ENCODE peak calls at places on chromosomes 13 and 19, in eight cellular contexts. P is IMR-90, N is body of pancreas, V is cardiac muscle cell, D is stomach, G is tibial nerve, S is Peyer's patch, W is endodermal cell. B is an unnamed sample. For H3K9me3, the result is how much of the 10 kb centered on the place peaks cover.

GRCh38 chr19:55418185-55418584 is 10.6 kb upstream of the UBE2S start:
- DNase-seq in W (peak), D (peak), S (peak), V (peak), P (peak), N (peak), G (no peak), B (no peak)

GRCh38 chr19:43527860-43528622 is 1.0 kb upstream of the ETHE1 start:
- DNase-seq in S (no peak), P (no peak), V (no peak), N (peak), G (peak), D (no peak), W (no peak), B (no peak)

GRCh38 chr19:7492142-7493055 is 3.6 kb upstream of the PEX11G start:
- DNase-seq in D (no peak), S (no peak), V (no peak), G (no peak), P (no peak), N (no peak), W (no peak), B (no peak)

GRCh38 chr19:6668696-6669095 is 1.3 kb downstream of the TNFSF14 start:
- DNase-seq in P (no peak), G (no peak), N (no peak), D (no peak), V (no peak), W (no peak), S (no peak), B (no peak)

GRCh38 chr19:14632286-14632685 is 42.4 kb downstream of the ADGRE3 start:
- DNase-seq in N (no peak), W (peak), D (no peak), G (no peak), V (no peak), S (no peak), P (peak), B (no peak)

GRCh38 chr13:33089311-33089710 is 73.1 kb downstream of the KL start:
- DNase-seq in G (no peak), V (no peak), D (no peak), S (no peak), P (no peak), N (no peak), W (no peak), B (no peak)

GRCh38 chr19:39428309-39429112 is 7.2 kb downstream of the RPS16 start:
- DNase-seq in G (peak), P (peak), S (no peak), V (peak), N (peak), D (peak), W (peak), B (peak)

GRCh38 chr19:53333466-53334449 is at the start of gene ZNF845:
- DNase-seq in G (peak), N (peak), D (peak), W (peak), P (peak), S (peak), V (peak), B (peak)

GRCh38 chr19:3821857-3822364 is 35.7 kb upstream of the MATK start:
- DNase-seq in G (peak), W (peak), S (peak), V (peak), D (peak), P (peak), N (peak), B (peak)

GRCh38 chr19:39936622-39937021 is 2.2 kb upstream of the FCGBP start:
- DNase-seq in D (no peak), G (no peak), S (no peak), W (peak), N (no peak), V (no peak), P (no peak), B (no peak)

GRCh38 chr19:35261356-35262100 is 7.2 kb upstream of the USF2 start:
- DNase-seq in S (peak), V (no peak), G (peak), P (no peak), D (peak), N (no peak), W (peak), B (peak)

GRCh38 chr19:16075430-16076153 is 703 bp upstream of the TPM4 start:
- DNase-seq in P (no peak), W (peak), D (no peak), G (no peak), S (peak), N (no peak), V (no peak), B (peak)

GRCh38 chr13:110575322-110576069 is 14.0 kb upstream of the RAB20 start:
- DNase-seq in N (peak), G (no peak), P (peak), D (peak), V (peak), S (peak), W (peak), B (peak)

GRCh38 chr13:98706446-98707110 is 45.9 kb downstream of the SLC15A1 start:
- DNase-seq in D (no peak), V (no peak), G (no peak), P (peak), W (no peak), S (no peak), N (no peak), B (no peak)

GRCh38 chr19:38543807-38544568 is 73.8 kb downstream of the MAP4K1 start:
- DNase-seq in S (peak), W (peak), G (no peak), N (peak), D (peak), P (peak), V (peak), B (peak)

GRCh38 chr19:33054623-33055022 is 10.1 kb downstream of the RHPN2 start:
- DNase-seq in P (no peak), G (no peak), S (no peak), N (peak), V (no peak), W (no peak), D (peak), B (no peak)

DNA sequence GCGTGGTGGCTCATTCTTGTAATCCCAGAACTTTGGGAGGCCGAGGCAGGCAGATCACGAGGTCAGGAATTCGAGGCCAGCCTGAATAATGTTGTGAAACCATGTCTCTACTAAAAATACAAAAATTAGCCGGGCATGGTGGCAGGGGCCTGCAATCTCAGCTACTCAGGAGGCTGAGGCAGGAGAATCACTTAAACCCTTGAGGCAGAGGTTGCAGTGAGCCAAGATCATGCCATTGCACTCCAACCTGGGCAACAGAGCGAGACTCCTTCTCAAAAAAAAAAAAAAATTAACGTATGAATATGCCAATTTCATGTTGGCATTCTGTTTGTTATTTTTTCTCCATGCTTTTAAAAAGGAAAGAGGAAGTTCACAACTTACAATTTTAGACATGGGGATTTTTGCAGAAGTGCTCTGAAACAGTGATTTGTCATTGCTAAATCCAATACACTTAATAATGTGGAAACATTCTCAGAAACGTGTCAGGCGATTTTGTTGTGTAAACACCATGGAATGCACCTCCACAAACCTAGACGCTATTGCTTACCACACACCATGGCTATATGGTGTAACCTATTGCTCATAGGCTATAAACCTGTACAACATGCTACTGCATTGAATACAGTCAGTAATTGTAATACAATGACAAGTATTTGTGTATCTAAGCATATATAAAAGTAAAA is 115.9 kb upstream of the PCDH20 start:
- DNase-seq in V (no peak), P (no peak), N (no peak), W (no peak), G (no peak), S (no peak), D (no peak), B (no peak)
- H3K9me3 ChIP-seq in V (under half), P (under half), N (under half), W (under half), G (under half), S (under half), D (under half), B (under half)

DNA sequence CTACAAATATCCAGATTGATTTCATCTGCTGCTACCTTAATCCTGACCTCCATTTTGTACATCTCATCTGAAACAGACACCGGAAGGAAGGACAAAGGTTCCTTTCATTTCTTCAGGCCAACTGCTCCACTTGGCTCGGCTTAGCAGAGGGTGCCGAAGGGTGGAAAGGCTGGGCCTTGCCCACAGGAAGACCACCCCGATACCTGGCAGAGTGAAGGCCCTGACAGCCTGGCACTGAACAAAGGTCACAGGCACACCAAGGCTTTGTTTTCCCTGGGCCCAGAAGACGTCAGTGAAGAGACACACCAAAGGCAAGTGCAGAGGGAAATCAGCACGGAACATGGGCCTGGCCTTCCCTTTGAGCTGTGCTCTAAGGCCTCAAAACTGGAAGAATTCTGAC is 71.5 kb downstream of the LATS2 start:
- DNase-seq in N (no peak), D (no peak), G (no peak), S (no peak), V (no peak), P (no peak), W (no peak), B (no peak)
- H3K27ac ChIP-seq in N (no peak), D (no peak), G (peak), S (no peak), V (peak), P (peak), W (no peak), B (no peak)

DNA sequence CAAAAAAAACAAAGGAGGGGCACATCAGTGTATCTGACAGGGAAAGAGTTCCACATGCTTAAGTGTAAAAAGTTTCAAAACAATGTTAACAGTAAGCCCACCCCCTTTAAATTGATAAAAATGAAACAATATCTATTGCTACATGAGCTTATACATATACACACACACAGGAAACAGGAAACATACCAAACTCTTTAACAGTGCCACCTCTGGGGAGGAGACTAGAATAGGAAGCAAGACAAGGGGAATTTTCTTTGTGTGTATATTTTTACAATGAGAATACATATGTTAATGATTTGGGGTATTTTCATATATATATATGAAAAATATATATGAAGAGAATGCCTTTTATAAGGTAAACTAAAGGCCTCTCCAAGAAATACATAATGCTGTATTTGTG is 44.7 kb downstream of the TPT1 start:
- DNase-seq in S (no peak), P (peak), D (no peak), G (no peak), V (no peak), W (no peak), N (no peak), B (no peak)
- H3K9me3 ChIP-seq in S (under half), P (under half), D (under half), G (under half), V (under half), W (under half), N (under half), B (under half)

GRCh38 chr19:18919086-18919894 is at the start of the genes COPE and DDX49:
- DNase-seq in V (peak), W (peak), G (peak), P (peak), S (peak), N (peak), D (peak), B (peak)

GRCh38 chr19:18919895-18920204 is 335 bp downstream of the DDX49 start:
- DNase-seq in N (no peak), S (no peak), V (no peak), D (no peak), G (no peak), W (no peak), P (no peak), B (no peak)

GRCh38 chr19:18913466-18913865 is 5.7 kb downstream of the COPE start:
- DNase-seq in W (no peak), D (no peak), V (no peak), P (no peak), N (no peak), G (no peak), S (no peak), B (no peak)

GRCh38 chr19:18912933-18913332 is 6.3 kb downstream of the COPE start:
- DNase-seq in W (no peak), N (no peak), D (no peak), S (no peak), P (no peak), V (no peak), G (no peak), B (no peak)

GRCh38 chr19:18915639-18916038 is 3.5 kb downstream of the COPE start:
- DNase-seq in W (peak), N (peak), P (peak), D (peak), S (no peak), G (no peak), V (peak), B (no peak)
- H3K27ac ChIP-seq in W (no peak), N (no peak), P (no peak), D (no peak), S (no peak), G (peak), V (no peak), B (no peak)

GRCh38 chr19:52034051-52034728 is 6.0 kb upstream of the ZNF614 start:
- DNase-seq in N (no peak), P (peak), V (no peak), W (no peak), G (no peak), D (no peak), S (no peak), B (no peak)
- H3K9me3 ChIP-seq in N (under half), P (half or more), V (under half), W (half or more), G (half or more), D (half or more), S (under half), B (half or more)

B was measured in upper lobe of right lung.